ENCODE peak calls at places on chromosome 11, in six cellular contexts. One of them, this sample, is unnamed.

GRCh38 chr11:125175896-125176575 is 11.5 kb downstream of the PKNOX2 start:
- DNase-seq in HFFc6: no peak
- DNase-seq in iris pigment epithelial cell: no peak
- DNase-seq in colonic mucosa: no peak
- DNase-seq in heart right ventricle: no peak
- DNase-seq in A172: no peak
- DNase-seq in this sample: no peak

GRCh38 chr11:81989093-81989492 is 744.6 kb downstream of the FAM181B start:
- DNase-seq in HFFc6: no peak
- DNase-seq in iris pigment epithelial cell: no peak
- DNase-seq in colonic mucosa: no peak
- DNase-seq in heart right ventricle: no peak
- DNase-seq in A172: peak
- DNase-seq in this sample: no peak

GRCh38 chr11:63764201-63764711 is 4.3 kb downstream of the ZFTA start:
- DNase-seq in HFFc6: no peak
- DNase-seq in iris pigment epithelial cell: no peak
- DNase-seq in colonic mucosa: no peak
- DNase-seq in heart right ventricle: no peak
- DNase-seq in A172: no peak
- DNase-seq in this sample: no peak

GRCh38 chr11:944711-945470 is 19.2 kb downstream of the AP2A2 start:
- DNase-seq in HFFc6: no peak
- DNase-seq in iris pigment epithelial cell: peak
- DNase-seq in colonic mucosa: no peak
- DNase-seq in heart right ventricle: no peak
- DNase-seq in A172: no peak
- DNase-seq in this sample: no peak

GRCh38 chr11:67060111-67060522 is 3.5 kb downstream of the RHOD start:
- DNase-seq in HFFc6: no peak
- DNase-seq in iris pigment epithelial cell: peak
- DNase-seq in colonic mucosa: no peak
- DNase-seq in heart right ventricle: no peak
- DNase-seq in A172: peak
- DNase-seq in this sample: peak

GRCh38 chr11:18012314-18012905 is 437 bp downstream of the SERGEF start:
- DNase-seq in HFFc6: no peak
- DNase-seq in iris pigment epithelial cell: peak
- DNase-seq in colonic mucosa: peak
- DNase-seq in heart right ventricle: peak
- DNase-seq in A172: no peak
- DNase-seq in this sample: peak

GRCh38 chr11:120066738-120067303 is 71.1 kb downstream of the TRIM29 start:
- DNase-seq in HFFc6: no peak
- DNase-seq in iris pigment epithelial cell: no peak
- DNase-seq in colonic mucosa: no peak
- DNase-seq in heart right ventricle: no peak
- DNase-seq in A172: no peak
- DNase-seq in this sample: no peak

GRCh38 chr11:30196400-30197206 is 34.2 kb upstream of the FSHB start:
- DNase-seq in HFFc6: no peak
- DNase-seq in iris pigment epithelial cell: peak
- DNase-seq in colonic mucosa: peak
- DNase-seq in heart right ventricle: peak
- DNase-seq in A172: peak
- DNase-seq in this sample: peak